ENCODE peak calls at places on chromosomes 2 and 18, in four cellular contexts. Q is neuronal stem cell, H is frontal cortex, O is hippocampal formation. J is an unnamed sample.

GRCh38 chr2:172253190-172254052 is 150.7 kb upstream of the DLX2 start:
- DNase-seq in Q (no peak), H (no peak), O (no peak), J (no peak)

GRCh38 chr2:205540066-205540465 is 142.2 kb upstream of the NRP2 start:
- DNase-seq in H (no peak), O (no peak), Q (no peak), J (no peak)

GRCh38 chr2:86274265-86274917 is 63.0 kb downstream of the REEP1 start:
- DNase-seq in Q (no peak), O (no peak), H (no peak), J (no peak)

GRCh38 chr18:33960393-33960792 is 264.3 kb downstream of the NOL4 start:
- DNase-seq in O (no peak), H (no peak), Q (no peak), J (no peak)

GRCh38 chr18:24198461-24198860 is 59.6 kb downstream of the CABYR start:
- DNase-seq in O (no peak), H (no peak), Q (no peak), J (no peak)

GRCh38 chr2:237304763-237305514 is 109.0 kb downstream of the COL6A3 start:
- DNase-seq in O (no peak), Q (no peak), H (no peak), J (no peak)

GRCh38 chr18:43692291-43692690 is 415.0 kb upstream of the SYT4 start:
- DNase-seq in H (no peak), O (no peak), Q (no peak), J (no peak)

GRCh38 chr18:2686349-2686968 is 30.9 kb downstream of the SMCHD1 start:
- DNase-seq in H (no peak), O (no peak), Q (no peak), J (no peak)

GRCh38 chr18:60092073-60092472 is 192.3 kb downstream of the PMAIP1 start:
- DNase-seq in Q (no peak), O (no peak), H (no peak), J (no peak)

GRCh38 chr18:57697434-57697833 is 75.8 kb upstream of the NARS1 start:
- DNase-seq in O (no peak), H (no peak), Q (no peak), J (no peak)